ENCODE peak calls at places on chromosome 1, in six cellular contexts. S is activated naive CD4-positive, alpha-beta T cell; A is prostate gland; L is H1; W is GM23338; V is EL. O is an unnamed sample.

GRCh38 chr1:11355594-11356467 is 82.8 kb downstream of the UBIAD1 start:
- DNase-seq in S (no peak), A (no peak), L (peak), W (peak), V (no peak), O (peak)

GRCh38 chr1:42005530-42005929 is 86.8 kb upstream of the HIVEP3 start:
- DNase-seq in S (no peak), A (no peak), L (no peak), W (no peak), V (no peak), O (no peak)

GRCh38 chr1:39675220-39675619 is 3.3 kb upstream of the NT5C1A start:
- DNase-seq in S (no peak), A (no peak), L (no peak), W (no peak), V (no peak), O (no peak)

GRCh38 chr1:1309525-1310385 is 1.4 kb downstream of the PUSL1 start:
- DNase-seq in S (no peak), A (no peak), L (no peak), W (peak), V (no peak), O (peak)

GRCh38 chr1:231407537-231408396 is 14.3 kb downstream of the EGLN1 start:
- DNase-seq in S (no peak), A (no peak), L (no peak), W (no peak), V (peak), O (no peak)

GRCh38 chr1:53356637-53357036 is 28.8 kb upstream of the LRP8 start:
- DNase-seq in S (no peak), A (no peak), L (no peak), W (no peak), V (no peak), O (no peak)

GRCh38 chr1:4170548-4170947 is 270.5 kb upstream of the C1orf174 start:
- DNase-seq in S (no peak), A (no peak), L (no peak), W (no peak), V (no peak), O (peak)

GRCh38 chr1:12029720-12030339 is 10.5 kb downstream of the MIIP start:
- DNase-seq in S (no peak), A (no peak), L (no peak), W (no peak), V (no peak), O (no peak)

GRCh38 chr1:156852414-156852874 is 6.5 kb downstream of the INSRR start:
- DNase-seq in S (no peak), A (peak), L (no peak), W (no peak), V (peak), O (peak)

O was measured in H7.